ENCODE peak calls at places on chromosomes 4 and X, in seven cellular contexts. T is breast epithelium, D is sigmoid colon, I is prostate gland, N is GM12892, H is endothelial cell of umbilical vein, M is GM12891. X is an unnamed sample.

GRCh38 chrX:105845661-105846060 is 23.3 kb downstream of the NRK start:
- DNase-seq in T (no peak), D (no peak), I (no peak), N (no peak), H (no peak), M (no peak), X (no peak)

GRCh38 chrX:103304705-103305104 is 6.1 kb downstream of the BEX2 start:
- DNase-seq in T (no peak), D (no peak), I (no peak), N (no peak), H (no peak), M (no peak), X (no peak)

GRCh38 chrX:30957753-30958152 is 68.7 kb upstream of the TAB3 start:
- DNase-seq in T (peak), D (no peak), I (peak), N (no peak), H (no peak), M (no peak), X (no peak)

GRCh38 chr4:109378076-109378475 is 55.5 kb upstream of the SEC24B start:
- DNase-seq in T (no peak), D (no peak), I (no peak), N (no peak), H (no peak), M (no peak), X (no peak)

GRCh38 chr4:86286729-86287128 is 73.1 kb downstream of the MAPK10 start:
- DNase-seq in T (peak), D (no peak), I (peak), N (no peak), H (no peak), M (no peak), X (no peak)

GRCh38 chr4:186622788-186623464 is 67.6 kb upstream of the MTNR1A start:
- DNase-seq in T (no peak), D (no peak), I (no peak), N (no peak), H (no peak), M (no peak), X (no peak)

GRCh38 chrX:80335062-80335830 is 85.0 kb upstream of the TENT5D start:
- DNase-seq in T (peak), D (peak), I (peak), N (no peak), H (no peak), M (no peak), X (no peak)

GRCh38 chr4:79747252-79747651 is 325.8 kb downstream of the ANTXR2 start:
- DNase-seq in T (no peak), D (no peak), I (no peak), N (no peak), H (no peak), M (no peak), X (no peak)

GRCh38 chr4:1136028-1136427 is 22.7 kb upstream of the RNF212 start:
- DNase-seq in T (no peak), D (no peak), I (no peak), N (no peak), H (no peak), M (no peak), X (no peak)

GRCh38 chrX:39859991-39860861 is 237.5 kb downstream of the BCOR start:
- DNase-seq in T (no peak), D (peak), I (no peak), N (peak), H (peak), M (no peak), X (no peak)

GRCh38 chrX:22081475-22082092 is 49.5 kb downstream of the PHEX start:
- DNase-seq in T (no peak), D (peak), I (no peak), N (no peak), H (peak), M (no peak), X (peak)

GRCh38 chrX:56233100-56233499 is 944 bp downstream of the KLF8 start:
- DNase-seq in T (no peak), D (no peak), I (no peak), N (no peak), H (no peak), M (no peak), X (no peak)

GRCh38 chr4:67531349-67531748 is 14.0 kb downstream of the CENPC start:
- DNase-seq in T (no peak), D (no peak), I (no peak), N (no peak), H (no peak), M (no peak), X (no peak)

GRCh38 chr4:128600410-128600809 is 209.1 kb upstream of the JADE1 start:
- DNase-seq in T (no peak), D (no peak), I (peak), N (no peak), H (peak), M (no peak), X (no peak)

GRCh38 chrX:53440101-53440500 is 5.9 kb upstream of the HSD17B10 start:
- DNase-seq in T (no peak), D (no peak), I (no peak), N (no peak), H (no peak), M (no peak), X (no peak)

GRCh38 chrX:129478516-129478915 is 44.8 kb downstream of the SMARCA1 start:
- DNase-seq in T (no peak), D (peak), I (no peak), N (no peak), H (no peak), M (no peak), X (no peak)

GRCh38 chr4:110516106-110516922 is 40.4 kb downstream of the ENPEP start:
- DNase-seq in T (peak), D (peak), I (peak), N (no peak), H (peak), M (no peak), X (peak)

GRCh38 chr4:128812360-128812958 is 3.0 kb downstream of the JADE1 start:
- DNase-seq in T (no peak), D (peak), I (peak), N (peak), H (peak), M (peak), X (no peak)

GRCh38 chr4:4430492-4431195 is 43.7 kb downstream of the NSG1 start:
- DNase-seq in T (no peak), D (no peak), I (peak), N (no peak), H (peak), M (peak), X (peak)

GRCh38 chrX:11427082-11428033 is 134.1 kb downstream of the AMELX start:
- DNase-seq in T (no peak), D (peak), I (peak), N (peak), H (peak), M (no peak), X (no peak)

GRCh38 chr4:85534120-85534519 is 59.2 kb downstream of the ARHGAP24 start:
- DNase-seq in T (no peak), D (no peak), I (no peak), N (no peak), H (no peak), M (no peak), X (no peak)

GRCh38 chr4:164488114-164488513 is 265.8 kb upstream of the SMIM31 start:
- DNase-seq in T (no peak), D (no peak), I (no peak), N (no peak), H (no peak), M (no peak), X (no peak)

GRCh38 chrX:107442914-107443527 is 6.4 kb upstream of the FRMPD3 start:
- DNase-seq in T (no peak), D (no peak), I (peak), N (no peak), H (no peak), M (no peak), X (no peak)

GRCh38 chr4:26457412-26457811 is 32.9 kb downstream of the CCKAR start:
- DNase-seq in T (no peak), D (no peak), I (no peak), N (no peak), H (no peak), M (no peak), X (no peak)

GRCh38 chr4:26454961-26455360 is 35.3 kb downstream of the CCKAR start:
- DNase-seq in T (no peak), D (no peak), I (no peak), N (no peak), H (no peak), M (no peak), X (no peak)

GRCh38 chr4:26455571-26455970 is 34.7 kb downstream of the CCKAR start:
- DNase-seq in T (no peak), D (no peak), I (no peak), N (no peak), H (no peak), M (no peak), X (no peak)

GRCh38 chr4:26451597-26451996 is 38.7 kb downstream of the CCKAR start:
- DNase-seq in T (no peak), D (no peak), I (no peak), N (no peak), H (no peak), M (no peak), X (no peak)

GRCh38 chr4:26452565-26453531 is 37.4 kb downstream of the CCKAR start:
- DNase-seq in T (no peak), D (no peak), I (peak), N (no peak), H (no peak), M (no peak), X (no peak)
- TF ChIP-seq POLR2AphosphoS5 in T (no peak), D (no peak), I (peak), N (no peak), H (no peak), M (no peak), X (no peak)

GRCh38 chrX:154735695-154736393 is 15.0 kb downstream of the GAB3 start:
- DNase-seq in T (no peak), D (peak), I (no peak), N (no peak), H (peak), M (no peak), X (no peak)

GRCh38 chrX:154733072-154733425 is 17.8 kb downstream of the GAB3 start:
- DNase-seq in T (no peak), D (no peak), I (no peak), N (no peak), H (no peak), M (no peak), X (no peak)

GRCh38 chrX:154732421-154733071 is 18.3 kb downstream of the GAB3 start:
- DNase-seq in T (no peak), D (no peak), I (no peak), N (no peak), H (peak), M (no peak), X (peak)

GRCh38 chrX:154731881-154732280 is 19.0 kb downstream of the GAB3 start:
- DNase-seq in T (no peak), D (no peak), I (no peak), N (no peak), H (no peak), M (no peak), X (no peak)

DNA sequence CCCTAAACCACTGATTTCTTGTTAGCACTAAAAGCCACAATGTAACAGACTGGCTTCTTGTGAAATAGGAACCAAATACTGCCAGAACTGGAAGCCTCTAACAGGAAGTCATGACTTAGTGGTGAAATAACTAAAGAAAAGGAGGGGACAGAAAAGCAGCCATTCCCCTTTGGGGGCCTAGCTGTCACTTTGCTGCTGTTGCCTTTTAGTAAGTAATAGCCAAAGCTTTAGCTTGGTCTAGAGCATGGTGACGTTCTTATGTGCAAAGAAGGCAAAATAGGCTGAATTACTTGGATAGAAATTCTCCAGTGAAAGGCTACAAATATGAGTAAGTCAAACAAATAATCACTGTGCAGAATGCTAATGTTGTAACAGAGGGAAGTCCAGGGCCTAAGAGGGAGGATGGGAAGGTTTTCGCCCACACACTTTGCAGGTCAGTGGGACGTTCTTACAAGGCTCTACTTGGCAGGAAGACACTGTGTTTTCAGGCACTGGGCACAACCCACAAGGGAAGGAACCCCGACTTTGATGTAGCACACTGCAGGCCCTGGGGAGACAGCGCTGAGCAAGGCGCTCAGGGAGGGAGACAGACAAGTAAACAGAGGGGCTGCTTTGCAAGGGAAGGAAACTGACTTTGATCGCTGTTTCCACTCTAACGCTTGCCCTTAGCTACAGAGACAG is 16.6 kb downstream of the GAB3 start:
- DNase-seq in T (peak), D (no peak), I (no peak), N (no peak), H (peak), M (no peak), X (no peak)
- TF ChIP-seq POLR2AphosphoS5 in T (no peak), D (no peak), I (no peak), N (no peak), H (no peak), M (no peak), X (no peak)

GRCh38 chr4:156328882-156329281 is 375.2 kb upstream of the CTSO start:
- DNase-seq in T (no peak), D (no peak), I (no peak), N (no peak), H (no peak), M (no peak), X (no peak)
- TF ChIP-seq POLR2AphosphoS5 in T (no peak), D (no peak), I (no peak), N (no peak), H (no peak), M (no peak), X (no peak)

DNA sequence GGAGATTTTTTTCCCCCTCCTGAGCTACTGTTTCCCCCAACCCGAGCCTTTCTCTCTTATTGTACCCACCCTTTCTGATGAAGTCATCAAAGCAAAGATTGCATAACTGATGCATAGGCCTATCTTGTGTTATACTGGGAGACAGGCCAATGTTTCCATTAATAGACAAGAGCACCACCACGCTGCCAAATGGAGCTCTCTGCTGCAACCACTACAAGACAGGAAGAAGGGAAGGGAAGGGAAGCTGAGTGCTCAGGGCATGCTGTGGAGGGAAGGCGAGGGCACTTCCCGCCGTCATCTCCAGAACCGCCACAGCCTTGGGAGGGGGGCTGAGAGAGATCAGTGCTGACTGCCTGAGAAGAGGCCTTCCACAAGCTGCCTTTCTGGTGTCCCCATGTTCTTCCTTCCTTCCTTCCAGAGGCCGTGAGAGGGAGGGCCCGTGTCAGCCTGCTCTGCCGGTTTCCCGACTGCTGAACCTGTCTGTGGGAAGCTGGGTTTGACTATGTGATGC is 75.0 kb downstream of the MGST2 start:
- DNase-seq in T (peak), D (peak), I (peak), N (no peak), H (peak), M (no peak), X (no peak)
- TF ChIP-seq POLR2AphosphoS5 in T (peak), D (peak), I (peak), N (no peak), H (no peak), M (no peak), X (no peak)

GRCh38 chr4:114615435-114615834 is 16.8 kb downstream of the UGT8 start:
- DNase-seq in T (no peak), D (no peak), I (no peak), N (no peak), H (no peak), M (no peak), X (no peak)
- TF ChIP-seq POLR2AphosphoS5 in T (no peak), D (no peak), I (no peak), N (no peak), H (no peak), M (no peak), X (no peak)

DNA sequence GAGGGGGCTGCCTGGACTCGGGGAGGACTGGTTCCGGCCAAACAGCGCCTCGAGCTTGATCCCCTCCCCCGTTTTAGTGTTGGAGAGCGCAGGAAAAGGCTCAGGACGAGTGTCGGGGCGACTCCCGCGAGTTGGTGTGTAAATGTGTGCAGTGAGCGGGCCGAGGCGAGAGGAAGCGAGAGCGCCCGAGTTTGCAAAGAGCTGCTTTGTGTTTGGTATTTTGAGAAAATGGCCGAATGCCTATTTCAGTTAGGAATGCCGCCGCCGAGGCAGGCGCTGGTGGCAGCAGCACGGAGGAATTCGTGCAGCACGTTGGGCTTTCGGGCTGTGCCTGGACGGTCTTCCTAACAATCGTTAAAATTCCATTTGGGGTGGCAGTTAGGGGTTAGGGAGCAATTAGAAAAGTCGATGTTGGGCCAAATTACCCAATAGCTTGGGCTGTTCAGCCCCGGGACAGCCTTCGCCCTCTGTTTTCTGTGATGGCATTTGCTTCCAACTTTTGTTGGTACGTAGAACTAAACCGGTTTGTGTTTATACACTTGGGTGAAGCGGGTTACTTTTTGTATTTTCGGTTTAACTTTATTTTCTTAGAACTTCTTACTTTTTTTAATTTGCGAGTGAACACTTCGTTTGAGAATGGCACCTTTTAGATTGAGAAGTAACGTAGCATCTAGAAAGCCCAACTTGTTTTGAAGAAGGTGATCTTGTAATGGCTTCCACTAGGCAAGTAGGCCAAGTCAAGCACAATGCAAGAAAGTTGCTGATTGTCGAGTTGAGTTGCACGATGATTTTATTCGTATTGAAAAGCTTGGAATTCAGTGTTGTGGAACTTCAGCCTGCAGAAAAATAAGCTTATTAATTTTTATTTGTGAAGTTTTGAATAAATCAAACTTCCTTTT is 1.6 kb downstream of the REST start:
- DNase-seq in T (peak), D (peak), I (peak), N (peak), H (peak), M (peak), X (no peak)
- TF ChIP-seq POLR2AphosphoS5 in T (peak), D (no peak), I (peak), N (no peak), H (no peak), M (no peak), X (no peak)

DNA sequence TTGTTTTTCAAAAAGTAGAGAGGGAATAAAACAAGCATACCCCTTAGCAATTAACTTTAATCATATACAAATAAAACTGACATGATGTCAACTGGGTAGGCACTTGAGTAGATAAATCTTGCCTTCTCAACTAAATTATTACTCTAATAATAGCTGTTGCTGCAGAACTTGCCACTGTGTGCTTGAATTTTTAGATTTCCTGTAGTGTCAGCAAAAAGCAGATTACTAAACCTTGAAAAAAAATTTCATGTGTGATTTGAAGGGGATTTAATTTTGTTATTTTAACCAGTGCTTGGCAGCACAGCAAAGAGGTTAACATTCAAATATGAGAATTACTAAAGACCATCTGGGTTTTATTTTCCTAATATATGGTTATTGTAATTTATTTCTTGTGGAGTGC is 438.3 kb upstream of the SPANXN1 start:
- DNase-seq in T (no peak), D (no peak), I (no peak), N (no peak), H (no peak), M (no peak), X (no peak)
- TF ChIP-seq POLR2AphosphoS5 in T (no peak), D (no peak), I (no peak), N (no peak), H (no peak), M (no peak), X (no peak)

GRCh38 chrX:2767631-2768455 is 16.0 kb downstream of the XG start:
- DNase-seq in T (no peak), D (peak), I (no peak), N (no peak), H (no peak), M (no peak), X (no peak)

GRCh38 chrX:2766921-2767320 is 15.1 kb downstream of the XG start:
- DNase-seq in T (no peak), D (no peak), I (no peak), N (no peak), H (no peak), M (no peak), X (no peak)

GRCh38 chrX:2769615-2770014 is 17.8 kb downstream of the XG start:
- DNase-seq in T (no peak), D (no peak), I (no peak), N (no peak), H (no peak), M (no peak), X (no peak)

GRCh38 chrX:2761246-2761645 is 9.4 kb downstream of the XG start:
- DNase-seq in T (no peak), D (peak), I (no peak), N (no peak), H (no peak), M (no peak), X (no peak)

GRCh38 chrX:2764766-2765666 is 13.2 kb downstream of the XG start:
- DNase-seq in T (no peak), D (peak), I (no peak), N (no peak), H (no peak), M (no peak), X (no peak)
- TF ChIP-seq POLR2AphosphoS5 in T (no peak), D (no peak), I (no peak), N (no peak), H (no peak), M (no peak), X (no peak)

GRCh38 chr4:6180841-6181631 is 19.3 kb downstream of the JAKMIP1 start:
- DNase-seq in T (no peak), D (no peak), I (no peak), N (no peak), H (no peak), M (no peak), X (no peak)

GRCh38 chr4:6175426-6175825 is 24.9 kb downstream of the JAKMIP1 start:
- DNase-seq in T (no peak), D (no peak), I (no peak), N (no peak), H (no peak), M (no peak), X (no peak)

GRCh38 chr4:6178757-6179156 is 21.6 kb downstream of the JAKMIP1 start:
- DNase-seq in T (no peak), D (no peak), I (no peak), N (no peak), H (no peak), M (no peak), X (no peak)

GRCh38 chr4:6179362-6179761 is 21.0 kb downstream of the JAKMIP1 start:
- DNase-seq in T (no peak), D (no peak), I (no peak), N (no peak), H (no peak), M (no peak), X (no peak)

GRCh38 chr4:6177587-6178197 is 22.7 kb downstream of the JAKMIP1 start:
- DNase-seq in T (no peak), D (no peak), I (no peak), N (no peak), H (no peak), M (no peak), X (no peak)
- TF ChIP-seq POLR2AphosphoS5 in T (no peak), D (no peak), I (no peak), N (peak), H (no peak), M (no peak), X (no peak)